ENCODE peak calls at places on chromosomes 3 and 15, in seven cellular contexts. A is T-helper 1 cell; M is stimulated activated CD4-positive, alpha-beta T cell treated with anti-CD3 and anti-CD28 coated beads, Interleukin-1b, Interleukin-23, amount 100 ng/mL, for 24 hours; I is fibroblast of mammary gland; V is astrocyte of the spinal cord; J is T-helper 2 cell; N is skeletal muscle cell. L is an unnamed sample.

GRCh38 chr3:66039590-66039887 is 821 bp upstream of the MAGI1 start:
- DNase-seq in I (peak), V (no peak), A (no peak), M (no peak), J (no peak), N (no peak), L (no peak)

GRCh38 chr3:12159227-12159601 is 502 bp upstream of the TIMP4 start:
- DNase-seq in N (no peak), V (peak), I (no peak), M (no peak), J (no peak), A (no peak), L (no peak)

GRCh38 chr15:29692527-29692926 is 129.7 kb downstream of the TJP1 start:
- DNase-seq in V (no peak), I (no peak), J (no peak), N (no peak), M (no peak), A (no peak), L (no peak)

GRCh38 chr15:37095197-37095992 is 5.0 kb downstream of the MEIS2 start:
- DNase-seq in N (no peak), M (no peak), J (no peak), V (no peak), A (no peak), I (no peak), L (no peak)

GRCh38 chr3:107206141-107206540 is 171.1 kb upstream of the CCDC54 start:
- DNase-seq in J (no peak), V (peak), A (no peak), N (no peak), I (peak), M (no peak), L (no peak)

GRCh38 chr3:120264963-120265362 is 20.1 kb downstream of the GPR156 start:
- DNase-seq in I (no peak), M (no peak), J (no peak), V (no peak), N (no peak), A (no peak), L (no peak)

GRCh38 chr15:89654847-89655805 is at the start of gene KIF7:
- DNase-seq in A (no peak), V (peak), I (peak), M (no peak), N (no peak), J (no peak), L (no peak)

GRCh38 chr3:1963896-1964295 is 134.8 kb upstream of the CNTN4 start:
- DNase-seq in M (no peak), J (no peak), A (no peak), I (no peak), V (no peak), N (no peak), L (no peak)

GRCh38 chr3:178658694-178659315 is 122.6 kb downstream of the KCNMB2 start:
- DNase-seq in M (no peak), J (no peak), N (no peak), V (no peak), A (no peak), I (no peak), L (no peak)

GRCh38 chr15:89002281-89002761 is 85.9 kb upstream of the ABHD2 start:
- DNase-seq in I (peak), A (no peak), M (no peak), V (peak), J (no peak), N (no peak), L (no peak)

GRCh38 chr3:42498791-42499477 is 3.5 kb upstream of the VIPR1 start:
- DNase-seq in M (no peak), J (no peak), N (no peak), A (no peak), V (no peak), I (no peak), L (no peak)

GRCh38 chr3:50658416-50658815 is 16.3 kb upstream of the DOCK3 start:
- DNase-seq in I (no peak), J (no peak), V (no peak), M (no peak), N (no peak), A (no peak), L (no peak)

GRCh38 chr3:51967384-51968174 is at the start of gene PCBP4:
- DNase-seq in M (no peak), N (no peak), J (no peak), I (no peak), V (peak), A (no peak), L (peak)

GRCh38 chr3:19065027-19065426 is 83.3 kb upstream of the KCNH8 start:
- DNase-seq in N (no peak), I (no peak), M (no peak), J (no peak), A (no peak), V (no peak), L (no peak)

GRCh38 chr3:15964605-15965061 is 166.9 kb upstream of the ANKRD28 start:
- DNase-seq in J (no peak), I (peak), V (peak), A (no peak), N (no peak), M (no peak), L (no peak)

GRCh38 chr3:185175370-185175987 is 22.6 kb upstream of the C3orf70 start:
- DNase-seq in I (no peak), A (no peak), V (peak), J (no peak), N (peak), M (no peak), L (no peak)

GRCh38 chr3:103991461-103992115 is 1375.1 kb upstream of the ALCAM start:
- DNase-seq in I (peak), J (no peak), V (peak), M (no peak), N (peak), A (no peak), L (no peak)

GRCh38 chr3:159928692-159929091 is 59.9 kb upstream of the IL12A start:
- DNase-seq in I (peak), J (no peak), A (no peak), V (peak), M (no peak), N (peak), L (no peak)

GRCh38 chr15:69896606-69897005 is 201.1 kb downstream of the TLE3 start:
- DNase-seq in J (no peak), A (no peak), N (no peak), M (no peak), V (no peak), I (no peak), L (no peak)

GRCh38 chr3:27681249-27681748 is 40.8 kb downstream of the EOMES start:
- DNase-seq in N (peak), M (no peak), I (peak), J (peak), V (peak), A (peak), L (no peak)

GRCh38 chr15:22939051-22939450 is 41.1 kb downstream of the CYFIP1 start:
- DNase-seq in N (no peak), V (no peak), J (no peak), M (no peak), I (no peak), A (no peak), L (no peak)

GRCh38 chr15:64703632-64703959 is 71.8 kb downstream of the RBPMS2 start:
- DNase-seq in V (no peak), N (no peak), A (no peak), I (peak), M (no peak), J (no peak), L (no peak)

GRCh38 chr15:51097553-51098330 is 3.0 kb upstream of the TNFAIP8L3 start:
- DNase-seq in N (no peak), A (no peak), M (no peak), I (peak), V (peak), J (no peak), L (no peak)

GRCh38 chr3:172846103-172846561 is 95.6 kb downstream of the ECT2 start:
- DNase-seq in N (no peak), J (no peak), A (no peak), M (no peak), I (no peak), V (no peak), L (no peak)

GRCh38 chr3:72230774-72231379 is 445.9 kb upstream of the PROK2 start:
- DNase-seq in M (no peak), I (peak), V (no peak), A (no peak), J (no peak), N (no peak), L (no peak)